ENCODE peak calls at places on chromosome 2, in eight cellular contexts. One of them, this sample, is unnamed.

GRCh38 chr2:143939976-143940375 is 579.9 kb downstream of the ZEB2 start:
- DNase-seq in GM10248: no peak
- DNase-seq in kidney: no peak
- DNase-seq in adrenal gland: no peak
- DNase-seq in neural crest cell: no peak
- DNase-seq in bronchial epithelial cell: no peak
- DNase-seq in choroid plexus epithelial cell: peak; percentile 53
- DNase-seq in WERI-Rb-1: no peak
- DNase-seq in this sample: no peak

GRCh38 chr2:127388423-127389164 is 819 bp upstream of the MAP3K2 start:
- DNase-seq in neural crest cell: no peak
- DNase-seq in kidney: no peak
- DNase-seq in GM10248: no peak
- DNase-seq in WERI-Rb-1: peak; percentile 26
- DNase-seq in bronchial epithelial cell: peak; percentile 72
- DNase-seq in adrenal gland: no peak
- DNase-seq in choroid plexus epithelial cell: no peak
- DNase-seq in this sample: no peak

GRCh38 chr2:167264380-167264779 is 376.1 kb downstream of the XIRP2 start:
- DNase-seq in GM10248: no peak
- DNase-seq in bronchial epithelial cell: peak; percentile 37
- DNase-seq in adrenal gland: no peak
- DNase-seq in choroid plexus epithelial cell: peak; percentile 47
- DNase-seq in WERI-Rb-1: peak; percentile 35
- DNase-seq in neural crest cell: no peak
- DNase-seq in kidney: no peak
- DNase-seq in this sample: peak; percentile 11

GRCh38 chr2:222791946-222792649 is 68.7 kb upstream of the ACSL3 start:
- DNase-seq in bronchial epithelial cell: no peak
- DNase-seq in adrenal gland: peak; percentile 31
- DNase-seq in kidney: peak; percentile 77
- DNase-seq in neural crest cell: no peak
- DNase-seq in choroid plexus epithelial cell: no peak
- DNase-seq in GM10248: no peak
- DNase-seq in WERI-Rb-1: no peak
- DNase-seq in this sample: no peak

GRCh38 chr2:18645315-18645714 is 55.9 kb upstream of the NT5C1B start:
- DNase-seq in WERI-Rb-1: no peak
- DNase-seq in kidney: no peak
- DNase-seq in neural crest cell: no peak
- DNase-seq in choroid plexus epithelial cell: no peak
- DNase-seq in adrenal gland: no peak
- DNase-seq in bronchial epithelial cell: peak; percentile 73
- DNase-seq in GM10248: no peak
- DNase-seq in this sample: peak; percentile 81

GRCh38 chr2:220466251-220466691 is 838.8 kb downstream of the SLC4A3 start:
- DNase-seq in neural crest cell: no peak
- DNase-seq in adrenal gland: no peak
- DNase-seq in WERI-Rb-1: no peak
- DNase-seq in bronchial epithelial cell: no peak
- DNase-seq in kidney: no peak
- DNase-seq in choroid plexus epithelial cell: no peak
- DNase-seq in GM10248: no peak
- DNase-seq in this sample: no peak

GRCh38 chr2:229713371-229714079 is 830 bp downstream of the DNER start:
- DNase-seq in adrenal gland: peak; percentile 73
- DNase-seq in GM10248: peak; percentile 32
- DNase-seq in choroid plexus epithelial cell: peak; percentile 37
- DNase-seq in bronchial epithelial cell: no peak
- DNase-seq in kidney: peak; percentile 70
- DNase-seq in neural crest cell: peak; percentile 13
- DNase-seq in WERI-Rb-1: no peak
- DNase-seq in this sample: no peak

GRCh38 chr2:118589726-118590125 is 257.7 kb downstream of the EN1 start:
- DNase-seq in kidney: no peak
- DNase-seq in bronchial epithelial cell: no peak
- DNase-seq in GM10248: no peak
- DNase-seq in neural crest cell: no peak
- DNase-seq in WERI-Rb-1: no peak
- DNase-seq in choroid plexus epithelial cell: no peak
- DNase-seq in adrenal gland: no peak
- DNase-seq in this sample: no peak

GRCh38 chr2:27809761-27810241 is 38.3 kb downstream of the MRPL33 start:
- DNase-seq in adrenal gland: no peak
- DNase-seq in neural crest cell: no peak
- DNase-seq in GM10248: no peak
- DNase-seq in choroid plexus epithelial cell: peak; percentile 63
- DNase-seq in bronchial epithelial cell: peak; percentile 93
- DNase-seq in WERI-Rb-1: no peak
- DNase-seq in kidney: no peak
- DNase-seq in this sample: peak; percentile 94

GRCh38 chr2:172858473-172858745 is 122.8 kb downstream of the RAPGEF4 start:
- DNase-seq in neural crest cell: no peak
- DNase-seq in adrenal gland: peak; percentile 63
- DNase-seq in bronchial epithelial cell: peak; percentile 72
- DNase-seq in WERI-Rb-1: no peak
- DNase-seq in kidney: no peak
- DNase-seq in GM10248: no peak
- DNase-seq in choroid plexus epithelial cell: no peak
- DNase-seq in this sample: no peak

GRCh38 chr2:72813841-72814240 is 12.0 kb downstream of the EXOC6B start:
- DNase-seq in bronchial epithelial cell: peak; percentile 65
- DNase-seq in choroid plexus epithelial cell: peak; percentile 60
- DNase-seq in adrenal gland: no peak
- DNase-seq in kidney: no peak
- DNase-seq in GM10248: no peak
- DNase-seq in WERI-Rb-1: no peak
- DNase-seq in neural crest cell: no peak
- DNase-seq in this sample: peak; percentile 43

GRCh38 chr2:72993147-72993546 is 75.8 kb downstream of the EMX1 start:
- DNase-seq in kidney: peak; percentile 60
- DNase-seq in choroid plexus epithelial cell: peak; percentile 36
- DNase-seq in adrenal gland: peak; percentile 38
- DNase-seq in WERI-Rb-1: peak; percentile 61
- DNase-seq in GM10248: peak; percentile 78
- DNase-seq in bronchial epithelial cell: peak; percentile 31
- DNase-seq in neural crest cell: peak; percentile 67
- DNase-seq in this sample: no peak

GRCh38 chr2:19799881-19800780 is 101.7 kb downstream of the TTC32 start:
- DNase-seq in adrenal gland: no peak
- DNase-seq in bronchial epithelial cell: peak; percentile 64
- DNase-seq in kidney: no peak
- DNase-seq in choroid plexus epithelial cell: no peak
- DNase-seq in GM10248: no peak
- DNase-seq in neural crest cell: no peak
- DNase-seq in WERI-Rb-1: no peak
- DNase-seq in this sample: no peak

GRCh38 chr2:239644016-239644415 is 243.2 kb upstream of the HDAC4 start:
- DNase-seq in bronchial epithelial cell: no peak
- DNase-seq in adrenal gland: no peak
- DNase-seq in GM10248: no peak
- DNase-seq in neural crest cell: no peak
- DNase-seq in choroid plexus epithelial cell: peak; percentile 4
- DNase-seq in WERI-Rb-1: no peak
- DNase-seq in kidney: no peak
- DNase-seq in this sample: no peak

GRCh38 chr2:202378001-202378400 is 1.9 kb downstream of the BMPR2 start:
- DNase-seq in adrenal gland: no peak
- DNase-seq in choroid plexus epithelial cell: no peak
- DNase-seq in kidney: no peak
- DNase-seq in GM10248: no peak
- DNase-seq in neural crest cell: no peak
- DNase-seq in bronchial epithelial cell: peak; percentile 38
- DNase-seq in WERI-Rb-1: no peak
- DNase-seq in this sample: peak; percentile 18

GRCh38 chr2:219246559-219246958 is 1.3 kb downstream of the STK16 start:
- DNase-seq in bronchial epithelial cell: no peak
- DNase-seq in choroid plexus epithelial cell: no peak
- DNase-seq in GM10248: no peak
- DNase-seq in WERI-Rb-1: no peak
- DNase-seq in kidney: peak; percentile 23
- DNase-seq in neural crest cell: no peak
- DNase-seq in adrenal gland: no peak
- DNase-seq in this sample: no peak

GRCh38 chr2:168198476-168199192 is 48.8 kb downstream of the STK39 start:
- DNase-seq in GM10248: no peak
- DNase-seq in WERI-Rb-1: no peak
- DNase-seq in neural crest cell: no peak
- DNase-seq in choroid plexus epithelial cell: peak; percentile 55
- DNase-seq in adrenal gland: no peak
- DNase-seq in bronchial epithelial cell: peak; percentile 76
- DNase-seq in kidney: no peak
- DNase-seq in this sample: no peak

GRCh38 chr2:51697095-51697494 is 665.2 kb upstream of the NRXN1 start:
- DNase-seq in kidney: no peak
- DNase-seq in GM10248: no peak
- DNase-seq in bronchial epithelial cell: peak; percentile 33
- DNase-seq in choroid plexus epithelial cell: peak; percentile 12
- DNase-seq in adrenal gland: no peak
- DNase-seq in WERI-Rb-1: no peak
- DNase-seq in neural crest cell: no peak
- DNase-seq in this sample: no peak
- TF ChIP-seq CTCF in kidney: no peak
- TF ChIP-seq CTCF in GM10248: no peak
- TF ChIP-seq CTCF in bronchial epithelial cell: no peak
- TF ChIP-seq CTCF in choroid plexus epithelial cell: no peak
- TF ChIP-seq CTCF in adrenal gland: no peak
- TF ChIP-seq CTCF in WERI-Rb-1: no peak
- TF ChIP-seq CTCF in neural crest cell: no peak
- TF ChIP-seq CTCF in this sample: no peak

DNA sequence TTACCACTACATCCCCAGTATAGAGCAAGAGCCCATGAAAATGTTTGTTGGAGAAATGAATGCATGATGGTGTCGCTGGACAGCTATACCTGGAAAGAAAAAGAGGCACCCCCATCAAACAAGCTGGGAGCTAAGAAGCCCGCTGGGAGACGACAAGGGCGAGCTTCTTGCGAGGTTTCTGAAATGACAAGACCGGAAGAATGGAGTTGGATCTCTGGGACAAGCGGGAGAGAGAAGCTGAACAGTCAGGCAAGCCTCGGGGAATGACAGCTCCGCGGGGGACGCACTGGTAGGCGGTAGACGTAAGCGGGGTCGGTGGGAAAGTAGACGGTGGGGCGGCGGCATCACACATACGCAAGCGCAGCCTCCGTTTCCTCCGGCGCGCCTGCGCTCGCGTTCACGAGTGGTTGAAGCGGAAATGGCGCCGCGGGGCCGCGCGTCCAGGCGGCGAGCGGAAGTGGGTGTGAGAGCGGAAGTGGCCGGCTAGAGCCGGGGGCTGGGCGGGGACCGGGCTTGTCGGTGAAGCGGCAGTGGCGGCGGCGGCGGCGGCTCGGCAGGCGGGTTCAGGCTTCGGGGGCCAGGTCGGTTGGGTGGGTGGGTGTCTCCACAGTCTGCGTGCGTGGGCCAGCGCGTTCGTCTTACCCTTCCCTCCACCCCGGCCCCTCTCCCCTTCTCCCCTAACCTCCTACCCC is at the start of gene ARPC2:
- DNase-seq in GM10248: peak; percentile 95
- DNase-seq in neural crest cell: peak; percentile 89
- DNase-seq in choroid plexus epithelial cell: peak; percentile 97
- DNase-seq in bronchial epithelial cell: peak; percentile 83
- DNase-seq in adrenal gland: peak; percentile 93
- DNase-seq in WERI-Rb-1: peak; percentile 93
- DNase-seq in kidney: peak; percentile 98
- DNase-seq in this sample: peak; percentile 65
- TF ChIP-seq CTCF in GM10248: no peak
- TF ChIP-seq CTCF in neural crest cell: no peak
- TF ChIP-seq CTCF in choroid plexus epithelial cell: no peak
- TF ChIP-seq CTCF in bronchial epithelial cell: no peak
- TF ChIP-seq CTCF in adrenal gland: peak; percentile 57
- TF ChIP-seq CTCF in WERI-Rb-1: no peak
- TF ChIP-seq CTCF in kidney: peak; percentile 8
- TF ChIP-seq CTCF in this sample: no peak

GRCh38 chr2:85887566-85888019 is 1.2 kb downstream of the ST3GAL5 start:
- DNase-seq in bronchial epithelial cell: peak; percentile 65
- DNase-seq in WERI-Rb-1: peak; percentile 73
- DNase-seq in kidney: peak; percentile 76
- DNase-seq in choroid plexus epithelial cell: peak; percentile 43
- DNase-seq in adrenal gland: peak; percentile 61
- DNase-seq in neural crest cell: no peak
- DNase-seq in GM10248: peak; percentile 34
- DNase-seq in this sample: no peak
- TF ChIP-seq CTCF in bronchial epithelial cell: peak; percentile 29
- TF ChIP-seq CTCF in WERI-Rb-1: no peak
- TF ChIP-seq CTCF in kidney: peak; percentile 20
- TF ChIP-seq CTCF in choroid plexus epithelial cell: peak; percentile 52
- TF ChIP-seq CTCF in adrenal gland: peak; percentile 17
- TF ChIP-seq CTCF in neural crest cell: peak; percentile 31
- TF ChIP-seq CTCF in GM10248: peak; percentile 18
- TF ChIP-seq CTCF in this sample: peak; percentile 41

GRCh38 chr2:2922156-2922555 is 455.5 kb downstream of the EIPR1 start:
- DNase-seq in GM10248: no peak
- DNase-seq in WERI-Rb-1: no peak
- DNase-seq in neural crest cell: no peak
- DNase-seq in choroid plexus epithelial cell: no peak
- DNase-seq in bronchial epithelial cell: no peak
- DNase-seq in kidney: no peak
- DNase-seq in adrenal gland: no peak
- DNase-seq in this sample: no peak
- TF ChIP-seq CTCF in GM10248: no peak
- TF ChIP-seq CTCF in WERI-Rb-1: no peak
- TF ChIP-seq CTCF in neural crest cell: no peak
- TF ChIP-seq CTCF in choroid plexus epithelial cell: no peak
- TF ChIP-seq CTCF in bronchial epithelial cell: no peak
- TF ChIP-seq CTCF in kidney: no peak
- TF ChIP-seq CTCF in adrenal gland: no peak
- TF ChIP-seq CTCF in this sample: no peak

GRCh38 chr2:46960618-46961017 is 45.0 kb upstream of the MCFD2 start:
- DNase-seq in choroid plexus epithelial cell: no peak
- DNase-seq in GM10248: no peak
- DNase-seq in neural crest cell: no peak
- DNase-seq in WERI-Rb-1: no peak
- DNase-seq in adrenal gland: no peak
- DNase-seq in kidney: peak; percentile 23
- DNase-seq in bronchial epithelial cell: no peak
- DNase-seq in this sample: no peak
- TF ChIP-seq CTCF in choroid plexus epithelial cell: peak; percentile 19
- TF ChIP-seq CTCF in GM10248: peak; percentile 7
- TF ChIP-seq CTCF in neural crest cell: no peak
- TF ChIP-seq CTCF in WERI-Rb-1: peak; percentile 7
- TF ChIP-seq CTCF in adrenal gland: no peak
- TF ChIP-seq CTCF in kidney: no peak
- TF ChIP-seq CTCF in bronchial epithelial cell: no peak
- TF ChIP-seq CTCF in this sample: peak; percentile 8

GRCh38 chr2:70748002-70748779 is 19.8 kb downstream of the ADD2 start:
- DNase-seq in neural crest cell: no peak
- DNase-seq in WERI-Rb-1: no peak
- DNase-seq in bronchial epithelial cell: no peak
- DNase-seq in kidney: no peak
- DNase-seq in adrenal gland: no peak
- DNase-seq in choroid plexus epithelial cell: no peak
- DNase-seq in GM10248: no peak
- DNase-seq in this sample: no peak
- TF ChIP-seq CTCF in neural crest cell: no peak
- TF ChIP-seq CTCF in WERI-Rb-1: peak; percentile 46
- TF ChIP-seq CTCF in bronchial epithelial cell: no peak
- TF ChIP-seq CTCF in kidney: no peak
- TF ChIP-seq CTCF in adrenal gland: no peak
- TF ChIP-seq CTCF in choroid plexus epithelial cell: no peak
- TF ChIP-seq CTCF in GM10248: no peak
- TF ChIP-seq CTCF in this sample: peak; percentile 38